ENCODE peak calls at places on chromosomes 2 and 18, in eight cellular contexts. I is AG10803; M is mesenchymal stem cell; U is heart left ventricle; J is colonic mucosa; A is pancreas; Y is neural progenitor cell; R is CD8-positive, alpha-beta memory T cell. W is an unnamed sample.

GRCh38 chr2:7133521-7133920 is 216.3 kb downstream of the RNF144A start:
- DNase-seq in M (peak; percentile 5), A (no peak), R (no peak), I (no peak), J (no peak), Y (no peak), U (no peak), W (peak; percentile 67)

GRCh38 chr2:143878131-143878530 is 641.8 kb downstream of the ZEB2 start:
- DNase-seq in I (no peak), J (no peak), R (no peak), Y (peak; percentile 12), U (no peak), A (no peak), M (no peak), W (no peak)

GRCh38 chr2:127570282-127571250 is 35.1 kb downstream of the MYO7B start:
- DNase-seq in U (no peak), I (peak; percentile 55), J (no peak), R (no peak), Y (no peak), M (no peak), A (peak; percentile 47), W (no peak)

GRCh38 chr18:78767648-78768071 is 212.0 kb upstream of the SALL3 start:
- DNase-seq in J (no peak), I (no peak), M (no peak), U (no peak), Y (no peak), R (no peak), A (no peak), W (no peak)

GRCh38 chr2:28389399-28390240 is 3.0 kb upstream of the FOSL2 start:
- DNase-seq in J (no peak), Y (peak; percentile 51), R (no peak), I (no peak), M (no peak), U (no peak), A (no peak), W (no peak)

GRCh38 chr2:79453918-79454317 is 58.9 kb upstream of the CTNNA2 start:
- DNase-seq in I (no peak), Y (peak; percentile 59), U (no peak), A (no peak), M (no peak), R (no peak), J (no peak), W (no peak)

GRCh38 chr2:204950695-204951094 is 405.4 kb downstream of the PARD3B start:
- DNase-seq in R (no peak), U (no peak), J (no peak), I (peak; percentile 50), M (peak; percentile 36), Y (no peak), A (no peak), W (no peak)

GRCh38 chr18:58861853-58862252 is 2.8 kb upstream of the ZNF532 start:
- DNase-seq in J (no peak), M (no peak), A (no peak), Y (no peak), U (no peak), R (no peak), I (no peak), W (no peak)

GRCh38 chr18:23593720-23594119 is 7.4 kb upstream of the NPC1 start:
- DNase-seq in J (no peak), U (no peak), Y (no peak), M (peak; percentile 84), R (no peak), I (peak; percentile 92), A (no peak), W (no peak)

GRCh38 chr2:11045294-11045693 is 110.0 kb upstream of the SLC66A3 start:
- DNase-seq in J (no peak), Y (no peak), R (no peak), U (no peak), I (no peak), M (no peak), A (no peak), W (no peak)

GRCh38 chr2:63058149-63058741 is 7.6 kb downstream of the OTX1 start:
- DNase-seq in A (no peak), M (peak; percentile 58), J (no peak), R (no peak), U (no peak), I (no peak), Y (peak; percentile 75), W (peak; percentile 24)

GRCh38 chr2:191249131-191249813 is 4.1 kb downstream of the MYO1B start:
- DNase-seq in J (no peak), A (no peak), M (peak; percentile 72), U (no peak), R (no peak), I (peak; percentile 61), Y (no peak), W (no peak)

GRCh38 chr2:116952254-116952653 is 862.2 kb upstream of the DDX18 start:
- DNase-seq in Y (peak; percentile 42), J (peak; percentile 17), R (no peak), M (peak; percentile 1), I (no peak), U (no peak), A (no peak), W (no peak)

GRCh38 chr2:113268621-113269360 is 9.9 kb downstream of the PAX8 start:
- DNase-seq in A (no peak), I (no peak), Y (no peak), U (no peak), R (no peak), M (no peak), J (no peak), W (no peak)

GRCh38 chr18:25992566-25992965 is 97.8 kb downstream of the SS18 start:
- DNase-seq in M (no peak), J (no peak), A (no peak), U (no peak), R (no peak), Y (no peak), I (no peak), W (no peak)

GRCh38 chr2:48414980-48415764 is 114.8 kb upstream of the STON1 start:
- DNase-seq in M (peak; percentile 67), U (peak; percentile 31), A (no peak), J (no peak), I (peak; percentile 76), R (no peak), Y (peak; percentile 17), W (no peak)

GRCh38 chr18:74255022-74255658 is 36.6 kb downstream of the CYB5A start:
- DNase-seq in I (peak; percentile 58), U (no peak), R (no peak), J (no peak), Y (no peak), A (no peak), M (no peak), W (no peak)

GRCh38 chr2:199987586-199987985 is 32.2 kb downstream of the MAIP1 start:
- DNase-seq in M (no peak), I (no peak), Y (no peak), U (no peak), J (no peak), R (no peak), A (no peak), W (no peak)
- H3K4me3 ChIP-seq in M (no peak overlapping the region), I (no peak overlapping the region), Y (no peak overlapping the region), U (no peak overlapping the region), J (no peak overlapping the region), R (no peak overlapping the region), A (no peak overlapping the region), W (no peak overlapping the region)

GRCh38 chr2:201887851-201888451 is 81.6 kb downstream of the CDK15 start:
- DNase-seq in J (no peak), Y (peak; percentile 78), I (peak; percentile 20), A (no peak), R (no peak), M (peak; percentile 39), U (no peak), W (peak; percentile 20)

GRCh38 chr2:201891676-201892075 is 85.3 kb downstream of the CDK15 start:
- DNase-seq in M (no peak), Y (no peak), A (no peak), I (no peak), U (no peak), J (no peak), R (no peak), W (no peak)

GRCh38 chr2:201886504-201886903 is 80.2 kb downstream of the CDK15 start:
- DNase-seq in A (no peak), R (no peak), J (no peak), I (peak; percentile 39), U (no peak), M (no peak), Y (no peak), W (no peak)

GRCh38 chr2:201890447-201890846 is 84.1 kb downstream of the CDK15 start:
- DNase-seq in J (no peak), I (peak; percentile 32), M (peak; percentile 50), A (no peak), U (no peak), Y (no peak), R (no peak), W (no peak)

DNA sequence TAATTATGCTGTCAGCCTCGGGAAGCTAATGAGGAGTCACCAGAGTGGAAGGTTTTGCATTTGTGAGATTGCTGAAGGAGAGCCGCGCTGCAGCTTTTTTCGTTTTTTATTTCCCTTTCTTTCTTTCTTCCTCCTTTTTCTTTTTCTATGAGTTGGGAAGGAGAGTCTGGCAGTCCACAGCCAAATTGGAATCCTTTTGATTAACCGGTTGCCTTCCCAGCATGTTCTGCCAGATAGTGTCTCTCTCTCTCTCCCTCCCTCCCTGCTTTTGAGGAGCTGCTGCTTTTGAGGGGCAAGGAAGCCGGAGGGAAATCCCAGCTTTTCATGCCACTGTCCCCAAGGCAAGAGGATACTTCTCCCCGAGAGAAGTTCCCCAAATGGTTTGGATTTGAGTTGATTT is 82.1 kb downstream of the CDK15 start:
- DNase-seq in R (no peak), U (no peak), Y (peak; percentile 74), I (no peak), J (no peak), M (peak; percentile 42), A (no peak), W (no peak)
- H3K4me3 ChIP-seq in R (no peak overlapping the region), U (peak overlapping the region; percentile 35), Y (peak overlapping the region; percentile 48), I (peak overlapping the region; percentile 44), J (no peak overlapping the region), M (peak overlapping the region; percentile 58), A (no peak overlapping the region), W (no peak overlapping the region)

GRCh38 chr2:69615078-69615630 is 28.4 kb downstream of the AAK1 start:
- DNase-seq in M (no peak), Y (no peak), J (no peak), I (no peak), U (no peak), R (no peak), A (no peak), W (no peak)
- H3K4me3 ChIP-seq in M (no peak overlapping the region), Y (no peak overlapping the region), J (no peak overlapping the region), I (no peak overlapping the region), U (no peak overlapping the region), R (no peak overlapping the region), A (no peak overlapping the region), W (no peak overlapping the region)

DNA sequence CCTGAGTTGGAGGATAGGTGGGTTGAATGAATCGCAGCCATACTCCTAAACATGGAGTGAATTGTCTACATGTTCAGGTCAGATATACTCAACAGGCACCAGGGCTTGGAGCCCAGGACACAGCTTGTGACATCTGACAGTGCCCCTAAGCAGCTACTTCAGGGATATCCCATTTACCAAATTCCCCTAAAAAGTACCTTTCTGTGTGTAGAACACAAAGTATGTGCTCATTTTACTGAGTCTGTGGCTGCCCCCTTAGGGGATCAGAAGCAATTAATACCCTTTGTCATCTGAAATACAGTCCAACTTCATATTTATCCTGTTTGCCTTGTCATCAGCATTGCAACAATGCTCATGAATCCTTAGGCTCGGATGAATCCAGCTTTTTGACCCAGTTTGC is 20.8 kb downstream of the TNFRSF11A start:
- DNase-seq in U (no peak), A (no peak), R (no peak), I (no peak), Y (no peak), M (no peak), J (no peak), W (no peak)
- H3K4me3 ChIP-seq in U (no peak overlapping the region), A (no peak overlapping the region), R (no peak overlapping the region), I (no peak overlapping the region), Y (no peak overlapping the region), M (no peak overlapping the region), J (no peak overlapping the region), W (no peak overlapping the region)

W was measured in WERI-Rb-1.